ENCODE peak calls at places on chromosomes 4 and X, in four cellular contexts. F, B, C and P are unnamed samples.

GRCh38 chr4:4333265-4333706 is 43.2 kb downstream of the ZBTB49 start:
- DNase-seq in F (no peak), B (peak), C (no peak), P (no peak)

GRCh38 chrX:154016366-154017076 is 3.2 kb downstream of the IRAK1 start:
- DNase-seq in F (no peak), B (no peak), C (no peak), P (no peak)

GRCh38 chrX:20515841-20516461 is 249.2 kb upstream of the RPS6KA3 start:
- DNase-seq in F (no peak), B (no peak), C (peak), P (no peak)

GRCh38 chrX:29948653-29949052 is 266.7 kb upstream of the MAGEB2 start:
- DNase-seq in F (no peak), B (no peak), C (no peak), P (no peak)

GRCh38 chrX:45385767-45386166 is 185.1 kb upstream of the DIPK2B start:
- DNase-seq in F (no peak), B (no peak), C (no peak), P (no peak)

GRCh38 chr4:98113005-98113404 is 30.3 kb downstream of the STPG2 start:
- DNase-seq in F (no peak), B (no peak), C (peak), P (peak)

GRCh38 chr4:105145059-105145912 is 1.4 kb upstream of the TET2 start:
- DNase-seq in F (no peak), B (no peak), C (peak), P (no peak)

GRCh38 chrX:92270936-92271655 is 491.9 kb downstream of the PCDH11X start:
- DNase-seq in F (no peak), B (no peak), C (peak), P (peak)

GRCh38 chr4:3829954-3830773 is 64.0 kb downstream of the ADRA2C start:
- DNase-seq in F (no peak), B (peak), C (peak), P (peak)

GRCh38 chrX:150942958-150943594 is 40.1 kb upstream of the HMGB3 start:
- DNase-seq in F (no peak), B (no peak), C (no peak), P (no peak)

GRCh38 chrX:56248492-56248891 is 16.3 kb downstream of the KLF8 start:
- DNase-seq in F (peak), B (no peak), C (peak), P (peak)

GRCh38 chr4:124641715-124642380 is 70.7 kb downstream of the ANKRD50 start:
- DNase-seq in F (no peak), B (no peak), C (no peak), P (no peak)

GRCh38 chr4:7785017-7785416 is 154.6 kb downstream of the AFAP1 start:
- DNase-seq in F (no peak), B (no peak), C (no peak), P (no peak)

GRCh38 chr4:151143162-151143561 is 43.7 kb downstream of the RPS3A start:
- DNase-seq in F (no peak), B (no peak), C (no peak), P (no peak)

GRCh38 chrX:84188320-84188834 is 378 bp upstream of the RPS6KA6 start:
- DNase-seq in F (peak), B (peak), C (peak), P (no peak)

GRCh38 chr4:24794111-24794860 is 1.1 kb upstream of the SOD3 start:
- DNase-seq in F (no peak), B (peak), C (peak), P (peak)

GRCh38 chrX:129540725-129541184 is 696 bp downstream of the OCRL start:
- DNase-seq in F (peak), B (peak), C (peak), P (peak)

GRCh38 chrX:43165343-43165920 is 387.5 kb upstream of the PPP1R2C start:
- DNase-seq in F (no peak), B (no peak), C (no peak), P (no peak)

GRCh38 chr4:83255584-83255983 is 29.0 kb downstream of the COQ2 start:
- DNase-seq in F (no peak), B (no peak), C (peak), P (no peak)

GRCh38 chr4:101790521-101791188 is at the start of gene BANK1:
- DNase-seq in F (peak), B (peak), C (peak), P (peak)

GRCh38 chr4:124907881-124908280 is 195.3 kb upstream of the ANKRD50 start:
- DNase-seq in F (no peak), B (no peak), C (no peak), P (no peak)

GRCh38 chrX:130024127-130024526 is 41.7 kb downstream of the BCORL1 start:
- DNase-seq in F (peak), B (peak), C (peak), P (peak)

GRCh38 chr4:140110542-140110941 is 43.4 kb downstream of the MAML3 start:
- DNase-seq in F (no peak), B (no peak), C (no peak), P (no peak)

GRCh38 chr4:140108243-140108642 is 45.7 kb downstream of the MAML3 start:
- DNase-seq in F (no peak), B (no peak), C (no peak), P (no peak)

GRCh38 chr4:140112576-140112975 is 41.4 kb downstream of the MAML3 start:
- DNase-seq in F (no peak), B (no peak), C (no peak), P (no peak)

GRCh38 chr4:140108713-140109230 is 45.2 kb downstream of the MAML3 start:
- DNase-seq in F (no peak), B (no peak), C (no peak), P (no peak)

GRCh38 chr4:140109626-140110213 is 44.3 kb downstream of the MAML3 start:
- DNase-seq in F (no peak), B (no peak), C (peak), P (no peak)
- H3K9ac ChIP-seq in F (no peak), B (no peak), C (no peak), P (no peak)

DNA sequence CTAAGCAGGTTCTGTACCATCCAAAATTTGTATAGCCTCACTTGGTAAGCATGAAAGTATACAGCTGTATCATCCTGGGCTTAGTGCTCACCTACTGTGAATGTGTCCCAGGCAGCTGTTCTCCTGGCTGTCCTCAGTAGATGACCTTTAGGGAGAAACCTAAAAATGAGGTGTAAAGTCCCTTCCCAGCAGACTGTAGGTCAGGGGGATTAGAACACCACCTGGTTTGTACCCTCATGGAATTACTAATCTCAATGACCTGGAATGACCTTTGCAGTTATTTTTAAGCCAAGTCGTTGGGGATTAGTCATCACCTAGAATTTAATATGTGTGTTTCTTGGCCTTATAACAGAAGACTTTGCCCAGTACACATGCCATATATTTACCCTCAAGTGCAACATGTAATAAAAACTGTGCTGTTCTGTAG is 39.1 kb upstream of the MBTPS2 start:
- DNase-seq in F (no peak), B (no peak), C (no peak), P (no peak)
- H3K4me3 ChIP-seq in F (no peak), B (no peak), C (no peak), P (no peak)

GRCh38 chrX:46577116-46578005 is 3.8 kb downstream of the CHST7 start:
- DNase-seq in F (no peak), B (no peak), C (peak), P (no peak)
- H3K9ac ChIP-seq in F (no peak), B (no peak), C (no peak), P (no peak)

GRCh38 chrX:16868920-16869319 is 1.2 kb downstream of the RBBP7 start:
- DNase-seq in F (no peak), B (no peak), C (no peak), P (no peak)

GRCh38 chrX:16870095-16870860 is at the start of gene RBBP7:
- DNase-seq in F (peak), B (peak), C (peak), P (peak)

GRCh38 chrX:16869393-16870094 is 618 bp downstream of the RBBP7 start:
- DNase-seq in F (peak), B (peak), C (peak), P (peak)

GRCh38 chrX:16870861-16871584 is 861 bp upstream of the RBBP7 start:
- DNase-seq in F (peak), B (peak), C (peak), P (peak)

DNA sequence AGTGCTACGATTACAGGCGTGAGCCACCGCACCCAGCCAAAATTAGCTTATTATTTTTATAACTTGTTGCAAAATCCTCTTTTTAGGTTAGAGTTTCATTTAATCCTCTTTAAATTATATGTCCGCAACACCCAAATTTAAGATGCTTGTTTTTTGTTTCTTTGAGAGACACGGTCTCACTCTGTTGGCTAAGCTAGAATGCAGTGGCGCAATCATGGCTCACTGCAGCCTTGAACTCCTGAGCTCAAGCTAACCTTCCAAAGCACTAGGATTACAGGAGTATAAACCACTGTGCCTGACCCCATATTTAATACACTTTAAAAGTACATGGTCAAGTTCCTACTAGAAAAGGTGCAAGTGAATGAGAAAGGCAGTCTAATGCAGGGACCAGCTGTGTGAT is 2.2 kb downstream of the RBBP7 start:
- DNase-seq in F (no peak), B (no peak), C (no peak), P (no peak)
- H3K4me3 ChIP-seq in F (no peak), B (no peak), C (no peak), P (peak)

DNA sequence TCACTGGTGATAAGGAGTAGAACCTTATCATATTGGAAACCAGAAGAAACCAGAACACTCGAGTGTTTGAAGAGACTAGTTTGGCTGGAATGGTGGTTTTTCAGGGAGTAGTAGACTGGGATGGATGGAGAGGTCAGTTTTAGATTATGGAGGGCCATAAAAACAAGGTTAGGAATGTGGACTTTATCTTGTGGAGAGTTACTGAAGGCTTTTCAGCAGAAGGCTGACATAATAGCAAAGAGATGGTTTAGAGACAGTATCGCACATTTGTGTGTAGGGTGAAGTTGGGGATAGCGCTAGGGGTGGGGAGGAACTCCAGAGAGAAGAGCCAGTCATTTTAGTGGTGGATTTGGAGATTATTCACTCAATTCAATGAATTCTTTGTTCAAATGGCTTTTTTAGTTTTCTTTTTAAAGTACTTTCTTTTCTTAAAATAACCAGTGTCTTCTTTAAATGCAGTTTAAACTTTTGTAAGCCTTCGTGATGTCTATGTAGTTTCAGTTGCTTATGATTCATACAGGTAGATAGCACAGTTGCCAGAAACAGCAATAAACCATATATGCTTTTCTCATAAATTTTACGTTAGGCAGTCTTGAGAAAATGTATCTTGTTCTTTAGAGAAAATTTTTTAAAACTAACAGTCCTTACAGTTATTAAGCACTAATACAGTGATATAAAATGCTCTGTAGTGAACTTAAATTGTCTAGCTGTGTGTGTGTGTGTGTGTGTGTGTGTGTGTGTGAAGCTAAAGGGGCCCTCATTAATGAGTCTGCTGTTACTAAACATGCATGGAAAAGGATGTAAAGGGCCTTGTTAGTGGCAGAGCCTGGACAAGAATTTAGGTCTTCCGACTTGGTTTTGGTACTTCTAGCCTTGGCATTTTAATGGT is 3.8 kb downstream of the ARHGAP10 start:
- DNase-seq in F (no peak), B (no peak), C (no peak), P (no peak)
- H3K9ac ChIP-seq in F (no peak), B (no peak), C (no peak), P (no peak)